ENCODE peak calls at places on chromosome 1, in five cellular contexts. K is IMR-90; M is GM06990; V is CD8-positive, alpha-beta T cell; J is AG04449. S is an unnamed sample.

GRCh38 chr1:180849031-180849775 is 63.5 kb upstream of the KIAA1614 start:
- DNase-seq in J (no peak), V (no peak), M (peak), K (no peak), S (no peak)

GRCh38 chr1:23100074-23100748 is 68.4 kb downstream of the LUZP1 start:
- DNase-seq in J (peak), K (peak), V (peak), M (no peak), S (peak)

GRCh38 chr1:225878282-225878681 is 3.9 kb downstream of the TMEM63A start:
- DNase-seq in K (no peak), J (no peak), M (no peak), V (no peak), S (no peak)

GRCh38 chr1:116485071-116485735 is 85.6 kb downstream of the CD58 start:
- DNase-seq in V (peak), K (peak), M (peak), J (no peak), S (peak)

GRCh38 chr1:160607051-160608032 is 28.0 kb upstream of the CD84 start:
- DNase-seq in M (peak), J (peak), V (peak), K (peak), S (peak)

GRCh38 chr1:66351913-66352312 is 182.0 kb upstream of the SGIP1 start:
- DNase-seq in V (no peak), M (no peak), K (no peak), J (no peak), S (no peak)

GRCh38 chr1:183777359-183777758 is 27.6 kb upstream of the RGL1 start:
- DNase-seq in K (peak), V (no peak), J (no peak), M (no peak), S (no peak)

GRCh38 chr1:93756656-93757055 is 75.0 kb upstream of the BCAR3 start:
- DNase-seq in J (no peak), K (peak), M (no peak), V (no peak), S (no peak)

GRCh38 chr1:33341190-33341589 is 20.3 kb upstream of the A3GALT2 start:
- DNase-seq in M (no peak), V (no peak), J (no peak), K (no peak), S (no peak)

GRCh38 chr1:47804127-47804526 is 193.1 kb downstream of the TRABD2B start:
- DNase-seq in V (no peak), M (no peak), K (no peak), J (no peak), S (no peak)

DNA sequence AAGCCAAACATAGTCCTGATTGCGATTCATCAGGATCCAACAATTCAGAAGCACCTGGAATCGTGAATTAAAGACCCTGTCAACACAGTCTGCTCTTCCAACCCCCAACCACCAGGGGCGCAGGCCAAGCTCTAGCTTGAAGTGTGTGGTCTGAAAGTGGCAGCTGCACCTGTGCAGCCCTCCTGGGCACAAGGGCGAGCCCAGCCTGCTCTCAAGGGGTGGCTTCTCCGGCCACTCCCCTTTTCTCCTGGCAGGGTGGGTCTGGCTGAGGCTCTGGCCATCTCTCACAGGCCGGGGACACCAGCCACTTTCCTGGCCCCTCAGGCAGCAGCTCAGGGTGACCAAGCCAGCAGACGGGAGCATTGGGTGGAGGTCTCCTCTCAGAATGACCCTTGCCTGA is 62.3 kb downstream of the SLC66A1 start:
- DNase-seq in J (no peak), M (no peak), V (no peak), K (no peak), S (no peak)
- TF ChIP-seq CTCF in J (peak), M (no peak), V (no peak), K (peak), S (peak)

DNA sequence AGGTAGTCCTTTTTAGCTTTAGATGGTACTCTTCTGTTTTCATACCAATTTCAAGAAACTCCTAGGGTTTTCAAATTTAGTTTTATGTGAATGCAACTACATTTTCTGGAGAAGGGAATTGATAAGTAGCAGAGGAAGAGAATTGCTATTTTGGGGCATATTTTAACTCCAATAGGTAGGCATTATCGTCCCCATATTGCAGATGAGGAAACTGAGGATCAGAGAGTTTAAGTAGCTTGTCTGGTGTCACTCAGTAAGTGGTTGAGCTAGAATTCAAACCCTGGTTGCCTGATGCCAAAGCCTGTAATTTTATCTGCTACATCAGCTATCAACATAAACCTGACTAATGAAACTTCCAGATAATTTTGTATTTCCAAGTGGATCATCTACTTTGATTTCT is 1.9 kb downstream of the NFYC start:
- DNase-seq in V (no peak), J (no peak), M (no peak), K (no peak), S (no peak)
- H3K4me3 ChIP-seq in V (no peak), J (no peak), M (peak), K (no peak), S (peak)

GRCh38 chr1:150577557-150578277 is 1.7 kb downstream of the MCL1 start:
- DNase-seq in V (no peak), M (no peak), K (peak), J (no peak), S (no peak)
- TF ChIP-seq CTCF in V (no peak), M (no peak), K (no peak), J (no peak), S (no peak)

GRCh38 chr1:18927654-18928272 is 25.4 kb upstream of the ALDH4A1 start:
- DNase-seq in M (peak), V (no peak), J (no peak), K (peak), S (no peak)
- H3K4me3 ChIP-seq in M (peak), V (peak), J (no peak), K (no peak), S (no peak)

DNA sequence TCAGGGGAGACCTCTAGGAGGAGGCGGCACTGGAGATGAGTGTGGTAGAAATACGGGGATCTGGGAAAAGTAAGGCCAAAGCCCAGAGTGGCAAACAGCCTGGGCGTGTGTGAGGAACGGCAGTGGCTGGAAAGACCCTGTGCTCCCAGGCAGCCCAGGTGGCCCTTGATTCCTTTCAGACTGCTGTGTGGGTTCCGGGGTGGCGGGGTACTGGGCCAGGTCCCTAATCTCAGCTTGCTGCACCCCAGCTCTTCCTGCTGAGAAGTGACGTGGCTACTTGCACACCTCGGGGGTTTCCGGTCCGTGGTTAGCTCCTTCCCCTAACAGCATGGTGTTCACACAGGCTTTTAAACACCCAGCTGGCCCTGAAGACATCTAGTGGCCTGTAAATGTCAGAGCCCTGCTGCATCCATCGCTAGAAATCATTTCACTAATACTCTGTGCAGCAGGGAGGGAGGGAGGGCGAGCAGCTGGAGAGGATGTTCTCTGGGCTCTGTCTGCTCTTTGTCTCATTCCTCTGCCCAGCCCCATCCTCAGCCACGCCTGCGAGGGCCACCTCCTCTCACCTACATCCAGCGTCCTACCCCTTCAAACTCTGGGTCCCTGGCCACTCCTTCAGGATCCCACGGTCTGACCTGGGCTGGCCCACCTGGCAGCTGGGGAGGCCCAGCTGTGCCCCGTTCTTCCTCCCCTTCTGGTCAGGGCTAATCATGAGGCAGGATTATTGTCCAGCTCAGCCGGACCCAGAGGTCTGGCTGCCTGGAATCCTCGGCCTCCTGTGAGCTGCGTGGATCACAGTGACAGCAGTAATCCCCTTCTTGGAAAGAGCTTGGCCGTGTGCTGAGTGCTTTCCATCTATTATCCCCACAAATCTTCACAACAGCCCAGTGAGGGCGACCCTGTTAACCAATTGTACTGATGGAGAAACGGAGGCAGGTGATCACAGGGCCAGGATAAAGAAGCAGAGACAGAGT is 7.2 kb downstream of the ZDHHC18 start:
- DNase-seq in V (peak), J (no peak), K (no peak), M (peak), S (no peak)
- TF ChIP-seq CTCF in V (peak), J (no peak), K (no peak), M (peak), S (no peak)

GRCh38 chr1:41078616-41079015 is 57.1 kb upstream of the SLFNL1 start:
- DNase-seq in V (no peak), K (no peak), J (no peak), M (no peak), S (no peak)
- H3K4me3 ChIP-seq in V (no peak), K (no peak), J (no peak), M (no peak), S (no peak)

GRCh38 chr1:181931873-181932272 is 129.6 kb downstream of the ZNF648 start:
- DNase-seq in J (no peak), M (no peak), V (no peak), K (no peak), S (no peak)

DNA sequence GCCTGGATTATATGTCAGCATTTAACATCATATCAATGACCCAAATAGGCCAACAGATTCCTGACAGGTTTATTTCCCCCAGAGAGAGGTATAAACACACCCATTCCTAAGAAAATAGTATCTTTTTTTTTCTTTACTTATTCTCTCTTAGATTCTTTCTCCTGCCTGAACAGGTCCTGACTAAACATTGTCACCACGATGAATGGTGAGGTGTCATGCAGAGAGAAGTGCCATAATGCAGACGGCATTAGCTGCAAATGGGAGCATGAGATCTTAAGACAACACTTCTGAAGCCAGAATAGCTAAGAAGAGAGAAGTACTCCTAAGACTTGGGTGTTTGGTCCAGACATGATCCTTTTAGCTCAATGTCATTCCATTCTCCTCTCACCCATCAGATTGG is 131.3 kb downstream of the ZNF648 start:
- DNase-seq in J (no peak), V (no peak), M (no peak), K (no peak), S (no peak)
- TF ChIP-seq CTCF in J (no peak), V (no peak), M (no peak), K (no peak), S (no peak)

GRCh38 chr1:230869499-230869898 is 1.2 kb upstream of the C1orf198 start:
- DNase-seq in K (peak), J (no peak), M (no peak), V (no peak), S (no peak)
- H3K4me3 ChIP-seq in K (peak), J (peak), M (no peak), V (no peak), S (peak)

S was measured in HFF-Myc.